ENCODE peak calls at places on chromosomes 7 and 10, in five cellular contexts. Q is CD4-positive, alpha-beta T cell; F is mucosa of descending colon; U is AG09309; G is suprapubic skin. Z is an unnamed sample.

GRCh38 chr7:124701955-124702354 is 63.6 kb downstream of the GPR37 start:
- DNase-seq in Q (no peak), F (no peak), U (no peak), G (no peak), Z (no peak)

GRCh38 chr10:48389272-48389671 is 82.8 kb downstream of the MAPK8 start:
- DNase-seq in Q (no peak), F (no peak), U (no peak), G (no peak), Z (no peak)

GRCh38 chr10:98361131-98361633 is 53.8 kb downstream of the PYROXD2 start:
- DNase-seq in Q (no peak), F (peak; percentile 52), U (peak; percentile 100), G (peak; percentile 95), Z (peak; percentile 82)

GRCh38 chr10:15703167-15703880 is 16.4 kb downstream of the ITGA8 start:
- DNase-seq in Q (no peak), F (no peak), U (no peak), G (no peak), Z (no peak)

GRCh38 chr7:5774136-5774535 is 7.3 kb downstream of the RNF216 start:
- DNase-seq in Q (no peak), F (no peak), U (no peak), G (no peak), Z (no peak)

GRCh38 chr10:34538291-34538829 is 276.7 kb downstream of the PARD3 start:
- DNase-seq in Q (no peak), F (no peak), U (no peak), G (no peak), Z (no peak)

GRCh38 chr7:46603780-46604725 is 683.0 kb upstream of the IGFBP3 start:
- DNase-seq in Q (no peak), F (peak; percentile 47), U (no peak), G (peak; percentile 94), Z (peak; percentile 93)

GRCh38 chr7:3437467-3437866 is 136.4 kb downstream of the SDK1 start:
- DNase-seq in Q (no peak), F (no peak), U (no peak), G (no peak), Z (no peak)

GRCh38 chr7:159064121-159064815 is 80.4 kb downstream of the VIPR2 start:
- DNase-seq in Q (no peak), F (no peak), U (no peak), G (peak; percentile 70), Z (no peak)

GRCh38 chr7:132733860-132734259 is 157.6 kb upstream of the PLXNA4 start:
- DNase-seq in Q (no peak), F (no peak), U (no peak), G (no peak), Z (no peak)

GRCh38 chr7:124318716-124319115 is 285.8 kb upstream of the TMEM229A start:
- DNase-seq in Q (no peak), F (no peak), U (no peak), G (no peak), Z (no peak)

GRCh38 chr10:119526606-119527592 is 15.6 kb downstream of the RGS10 start:
- DNase-seq in Q (no peak), F (no peak), U (no peak), G (no peak), Z (no peak)

GRCh38 chr10:125850766-125851731 is 27.7 kb downstream of the BCCIP start:
- DNase-seq in Q (no peak), F (no peak), U (no peak), G (no peak), Z (no peak)

GRCh38 chr10:45428611-45429510 is 54.8 kb downstream of the ALOX5 start:
- DNase-seq in Q (no peak), F (no peak), U (no peak), G (no peak), Z (no peak)

GRCh38 chr7:80145780-80146422 is 11.3 kb downstream of the GNAI1 start:
- DNase-seq in Q (no peak), F (no peak), U (peak; percentile 72), G (no peak), Z (no peak)

GRCh38 chr7:130994378-130995115 is 260.5 kb upstream of the KLF14 start:
- DNase-seq in Q (no peak), F (peak; percentile 41), U (no peak), G (no peak), Z (peak; percentile 77)

GRCh38 chr7:74412061-74412460 is 41.6 kb upstream of the GTF2IRD1 start:
- DNase-seq in Q (no peak), F (no peak), U (no peak), G (no peak), Z (peak; percentile 1)

GRCh38 chr10:132185601-132186487 is 904 bp upstream of the DPYSL4 start:
- DNase-seq in Q (peak; percentile 63), F (peak; percentile 67), U (no peak), G (no peak), Z (peak; percentile 83)

GRCh38 chr10:71143170-71143569 is 69.2 kb upstream of the UNC5B start:
- DNase-seq in Q (no peak), F (no peak), U (no peak), G (no peak), Z (no peak)

GRCh38 chr10:86362129-86362527 is 4.5 kb downstream of the GRID1 start:
- DNase-seq in Q (no peak), F (no peak), U (no peak), G (peak; percentile 44), Z (no peak)

GRCh38 chr10:117139581-117140524 is 1.8 kb upstream of the VAX1 start:
- DNase-seq in Q (no peak), F (no peak), U (no peak), G (no peak), Z (peak; percentile 71)

GRCh38 chr10:128072941-128073615 is 53.1 kb downstream of the MKI67 start:
- DNase-seq in Q (no peak), F (no peak), U (no peak), G (peak; percentile 57), Z (peak; percentile 40)

GRCh38 chr7:99835189-99835588 is 7.4 kb downstream of the CYP3A43 start:
- DNase-seq in Q (no peak), F (no peak), U (no peak), G (no peak), Z (no peak)

GRCh38 chr10:11879387-11880168 is 56.4 kb downstream of the PROSER2 start:
- DNase-seq in Q (no peak), F (no peak), U (no peak), G (no peak), Z (peak; percentile 70)

GRCh38 chr7:28082071-28082470 is 98.5 kb downstream of the JAZF1 start:
- DNase-seq in Q (no peak), F (no peak), U (no peak), G (no peak), Z (no peak)

GRCh38 chr7:90945104-90945752 is 319.0 kb upstream of the FZD1 start:
- DNase-seq in Q (no peak), F (peak; percentile 21), U (peak; percentile 34), G (no peak), Z (no peak)

GRCh38 chr10:127492607-127493250 is 56.4 kb upstream of the NPS start:
- DNase-seq in Q (no peak), F (no peak), U (no peak), G (no peak), Z (no peak)

GRCh38 chr7:38105874-38106483 is 72.1 kb upstream of the STARD3NL start:
- DNase-seq in Q (no peak), F (peak; percentile 7), U (no peak), G (no peak), Z (no peak)

GRCh38 chr7:139131622-139132021 is 22.1 kb upstream of the ZC3HAV1 start:
- DNase-seq in Q (no peak), F (no peak), U (no peak), G (no peak), Z (no peak)

GRCh38 chr7:139124084-139124914 is 14.8 kb upstream of the ZC3HAV1 start:
- DNase-seq in Q (no peak), F (no peak), U (no peak), G (no peak), Z (no peak)

GRCh38 chr7:139125637-139126036 is 16.1 kb upstream of the ZC3HAV1 start:
- DNase-seq in Q (no peak), F (no peak), U (no peak), G (no peak), Z (no peak)

GRCh38 chr7:139133335-139134139 is 24.0 kb upstream of the ZC3HAV1 start:
- DNase-seq in Q (peak; percentile 85), F (peak; percentile 86), U (peak; percentile 50), G (peak; percentile 96), Z (peak; percentile 95)

GRCh38 chr7:139127648-139128047 is 18.1 kb upstream of the ZC3HAV1 start:
- DNase-seq in Q (no peak), F (no peak), U (no peak), G (no peak), Z (no peak)
- TF ChIP-seq CTCF in Q (peak; percentile 68), F (no peak), U (no peak), G (no peak), Z (no peak)

GRCh38 chr7:123131140-123131539 is 68.6 kb downstream of the SLC13A1 start:
- DNase-seq in Q (no peak), F (no peak), U (no peak), G (no peak), Z (no peak)
- TF ChIP-seq CTCF in Q (no peak), F (no peak), U (no peak), G (no peak), Z (no peak)

DNA sequence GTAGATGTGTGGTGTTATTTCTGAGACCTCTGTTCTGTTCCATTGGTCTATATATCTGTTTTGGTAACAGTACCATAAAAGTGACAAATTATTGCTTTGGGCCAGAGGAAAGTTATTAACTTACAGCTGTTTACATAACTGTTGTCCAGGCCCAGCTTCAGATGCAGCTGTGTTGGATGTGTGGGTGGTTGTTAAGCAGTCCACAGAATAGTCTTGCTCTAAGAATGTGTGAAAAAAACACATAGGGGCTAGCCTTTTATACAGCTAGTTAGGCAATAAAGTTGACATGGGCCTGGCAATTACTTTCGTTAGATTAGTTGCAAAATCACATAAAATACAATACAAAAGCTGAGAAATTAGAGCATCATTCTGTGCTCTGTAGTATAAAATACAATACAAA is 31.9 kb downstream of the DLD start:
- DNase-seq in Q (no peak), F (no peak), U (no peak), G (no peak), Z (no peak)
- TF ChIP-seq CTCF in Q (no peak), F (no peak), U (no peak), G (no peak), Z (no peak)

GRCh38 chr10:102540023-102540422 is 36.3 kb downstream of the SUFU start:
- DNase-seq in Q (no peak), F (no peak), U (no peak), G (no peak), Z (no peak)
- TF ChIP-seq CTCF in Q (no peak), F (no peak), U (peak; percentile 36), G (peak; percentile 41), Z (peak; percentile 18)

GRCh38 chr10:124294811-124295770 is 123.6 kb downstream of the OAT start:
- DNase-seq in Q (no peak), F (no peak), U (no peak), G (peak; percentile 76), Z (no peak)

GRCh38 chr10:124296813-124297788 is 121.6 kb downstream of the OAT start:
- DNase-seq in Q (no peak), F (no peak), U (no peak), G (peak; percentile 29), Z (no peak)

GRCh38 chr10:124293641-124294449 is 124.9 kb downstream of the OAT start:
- DNase-seq in Q (no peak), F (no peak), U (no peak), G (peak; percentile 63), Z (no peak)

GRCh38 chr10:124298891-124299290 is 119.8 kb downstream of the OAT start:
- DNase-seq in Q (no peak), F (no peak), U (no peak), G (peak; percentile 34), Z (no peak)

GRCh38 chr10:124296121-124296812 is 122.5 kb downstream of the OAT start:
- DNase-seq in Q (no peak), F (no peak), U (peak; percentile 50), G (peak; percentile 66), Z (no peak)
- TF ChIP-seq CTCF in Q (no peak), F (no peak), U (peak; percentile 10), G (no peak), Z (no peak)

Z was measured in kidney.